ENCODE peak calls at places on chromosomes 1 and 21, in seven cellular contexts. One of them, this sample, is unnamed.

GRCh38 chr1:46492269-46492853 is 2.7 kb downstream of the DMBX1 start:
- DNase-seq in K562: no peak
- DNase-seq in HepG2: no peak
- DNase-seq in SK-N-SH: no peak
- DNase-seq in GM12891: no peak
- DNase-seq in H1: no peak
- DNase-seq in GM12878: no peak
- DNase-seq in this sample: no peak

GRCh38 chr1:158002630-158003408 is 9.4 kb downstream of the KIRREL1 start:
- DNase-seq in K562: no peak
- DNase-seq in HepG2: no peak
- DNase-seq in SK-N-SH: no peak
- DNase-seq in GM12891: no peak
- DNase-seq in H1: no peak
- DNase-seq in GM12878: no peak
- DNase-seq in this sample: no peak

GRCh38 chr1:192442736-192443135 is 125.9 kb downstream of the RGS21 start:
- DNase-seq in K562: no peak
- DNase-seq in HepG2: no peak
- DNase-seq in SK-N-SH: no peak
- DNase-seq in GM12891: no peak
- DNase-seq in H1: no peak
- DNase-seq in GM12878: no peak
- DNase-seq in this sample: no peak

GRCh38 chr1:159177273-159177907 is 6.0 kb downstream of the CADM3 start:
- DNase-seq in K562: peak; percentile 65
- DNase-seq in HepG2: peak; percentile 55
- DNase-seq in SK-N-SH: no peak
- DNase-seq in GM12891: no peak
- DNase-seq in H1: peak; percentile 74
- DNase-seq in GM12878: no peak
- DNase-seq in this sample: no peak

GRCh38 chr1:187157552-187157951 is 328.8 kb downstream of the PLA2G4A start:
- DNase-seq in K562: no peak
- DNase-seq in HepG2: no peak
- DNase-seq in SK-N-SH: no peak
- DNase-seq in GM12891: no peak
- DNase-seq in H1: no peak
- DNase-seq in GM12878: no peak
- DNase-seq in this sample: no peak

GRCh38 chr1:3617806-3618345 is 6.6 kb upstream of the MEGF6 start:
- DNase-seq in K562: no peak
- DNase-seq in HepG2: no peak
- DNase-seq in SK-N-SH: no peak
- DNase-seq in GM12891: no peak
- DNase-seq in H1: no peak
- DNase-seq in GM12878: no peak
- DNase-seq in this sample: no peak

GRCh38 chr21:41583274-41583790 is 75.4 kb upstream of the TMPRSS2 start:
- DNase-seq in K562: no peak
- DNase-seq in HepG2: peak; percentile 75
- DNase-seq in SK-N-SH: no peak
- DNase-seq in GM12891: no peak
- DNase-seq in H1: peak; percentile 45
- DNase-seq in GM12878: no peak
- DNase-seq in this sample: no peak

GRCh38 chr1:179798864-179799516 is 55.9 kb downstream of the FAM163A start:
- DNase-seq in K562: no peak
- DNase-seq in HepG2: no peak
- DNase-seq in SK-N-SH: peak; percentile 38
- DNase-seq in GM12891: no peak
- DNase-seq in H1: no peak
- DNase-seq in GM12878: no peak
- DNase-seq in this sample: no peak

GRCh38 chr1:19208710-19209438 is 1.2 kb downstream of the UBR4 start:
- DNase-seq in K562: no peak
- DNase-seq in HepG2: no peak
- DNase-seq in SK-N-SH: no peak
- DNase-seq in GM12891: no peak
- DNase-seq in H1: no peak
- DNase-seq in GM12878: no peak
- DNase-seq in this sample: no peak

GRCh38 chr21:7953058-7953457 is 2568.3 kb upstream of the TPTE start:
- DNase-seq in K562: no peak
- DNase-seq in HepG2: no peak
- DNase-seq in SK-N-SH: no peak
- DNase-seq in GM12891: no peak
- DNase-seq in H1: no peak
- DNase-seq in GM12878: no peak
- DNase-seq in this sample: no peak

GRCh38 chr21:36263797-36264196 is 56.2 kb upstream of the MORC3 start:
- DNase-seq in K562: no peak
- DNase-seq in HepG2: no peak
- DNase-seq in SK-N-SH: no peak
- DNase-seq in GM12891: no peak
- DNase-seq in H1: no peak
- DNase-seq in GM12878: no peak
- DNase-seq in this sample: no peak

GRCh38 chr1:229117664-229118300 is 153.1 kb upstream of the RAB4A start:
- DNase-seq in K562: no peak
- DNase-seq in HepG2: no peak
- DNase-seq in SK-N-SH: no peak
- DNase-seq in GM12891: no peak
- DNase-seq in H1: no peak
- DNase-seq in GM12878: no peak
- DNase-seq in this sample: no peak

DNA sequence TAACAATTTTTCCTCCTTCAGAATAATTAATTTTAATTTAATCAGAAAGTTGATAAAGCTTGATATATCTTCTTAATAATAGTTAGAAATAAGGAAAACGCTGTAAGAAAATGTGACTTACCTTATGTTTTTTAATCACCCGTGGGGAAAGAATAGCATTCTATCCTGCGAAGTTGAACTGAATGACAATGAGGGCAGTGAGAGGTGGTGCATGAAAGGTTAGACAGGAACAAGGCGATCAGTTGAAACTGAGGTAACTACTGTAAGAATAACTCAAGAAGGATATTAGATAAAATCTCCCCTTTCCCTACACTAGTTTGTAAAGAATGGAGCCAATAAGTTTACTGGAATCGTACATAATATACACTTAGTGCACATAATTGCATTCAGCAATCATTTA is 655.0 kb upstream of the NCAM2 start:
- DNase-seq in K562: no peak
- DNase-seq in HepG2: no peak
- DNase-seq in SK-N-SH: no peak
- DNase-seq in GM12891: no peak
- DNase-seq in H1: no peak
- DNase-seq in GM12878: no peak
- DNase-seq in this sample: no peak
- TF ChIP-seq TAF1 in K562: no peak
- TF ChIP-seq TAF1 in HepG2: no peak
- TF ChIP-seq TAF1 in SK-N-SH: no peak
- TF ChIP-seq TAF1 in GM12891: no peak
- TF ChIP-seq TAF1 in H1: no peak
- TF ChIP-seq TAF1 in GM12878: no peak
- TF ChIP-seq TAF1 in this sample: no peak

GRCh38 chr1:156838972-156839371 is 19.9 kb downstream of the INSRR start:
- DNase-seq in K562: peak; percentile 77
- DNase-seq in HepG2: no peak
- DNase-seq in SK-N-SH: peak; percentile 81
- DNase-seq in GM12891: peak; percentile 60
- DNase-seq in H1: peak; percentile 86
- DNase-seq in GM12878: no peak
- DNase-seq in this sample: no peak
- TF ChIP-seq TAF1 in K562: no peak
- TF ChIP-seq TAF1 in HepG2: no peak
- TF ChIP-seq TAF1 in SK-N-SH: no peak
- TF ChIP-seq TAF1 in GM12891: no peak
- TF ChIP-seq TAF1 in H1: no peak
- TF ChIP-seq TAF1 in GM12878: no peak
- TF ChIP-seq TAF1 in this sample: no peak

GRCh38 chr21:44345495-44345894 is 6.3 kb upstream of the CFAP410 start:
- DNase-seq in K562: no peak
- DNase-seq in HepG2: no peak
- DNase-seq in SK-N-SH: no peak
- DNase-seq in GM12891: no peak
- DNase-seq in H1: no peak
- DNase-seq in GM12878: no peak
- DNase-seq in this sample: no peak
- TF ChIP-seq TAF1 in K562: no peak
- TF ChIP-seq TAF1 in HepG2: no peak
- TF ChIP-seq TAF1 in SK-N-SH: no peak
- TF ChIP-seq TAF1 in GM12891: no peak
- TF ChIP-seq TAF1 in H1: no peak
- TF ChIP-seq TAF1 in GM12878: no peak
- TF ChIP-seq TAF1 in this sample: no peak

GRCh38 chr1:50333595-50333974 is 89.7 kb downstream of the DMRTA2 start:
- DNase-seq in K562: peak; percentile 92
- DNase-seq in HepG2: no peak
- DNase-seq in SK-N-SH: peak; percentile 40
- DNase-seq in GM12891: peak; percentile 79
- DNase-seq in H1: peak; percentile 89
- DNase-seq in GM12878: no peak
- DNase-seq in this sample: peak; percentile 82
- TF ChIP-seq TAF1 in K562: no peak
- TF ChIP-seq TAF1 in HepG2: no peak
- TF ChIP-seq TAF1 in SK-N-SH: no peak
- TF ChIP-seq TAF1 in GM12891: no peak
- TF ChIP-seq TAF1 in H1: no peak
- TF ChIP-seq TAF1 in GM12878: no peak
- TF ChIP-seq TAF1 in this sample: no peak

GRCh38 chr1:61922950-61923480 is 180.7 kb downstream of the PATJ start:
- DNase-seq in K562: no peak
- DNase-seq in HepG2: no peak
- DNase-seq in SK-N-SH: no peak
- DNase-seq in GM12891: no peak
- DNase-seq in H1: no peak
- DNase-seq in GM12878: no peak
- DNase-seq in this sample: no peak
- TF ChIP-seq TAF1 in K562: no peak
- TF ChIP-seq TAF1 in HepG2: no peak
- TF ChIP-seq TAF1 in SK-N-SH: no peak
- TF ChIP-seq TAF1 in GM12891: no peak
- TF ChIP-seq TAF1 in H1: no peak
- TF ChIP-seq TAF1 in GM12878: no peak
- TF ChIP-seq TAF1 in this sample: no peak

DNA sequence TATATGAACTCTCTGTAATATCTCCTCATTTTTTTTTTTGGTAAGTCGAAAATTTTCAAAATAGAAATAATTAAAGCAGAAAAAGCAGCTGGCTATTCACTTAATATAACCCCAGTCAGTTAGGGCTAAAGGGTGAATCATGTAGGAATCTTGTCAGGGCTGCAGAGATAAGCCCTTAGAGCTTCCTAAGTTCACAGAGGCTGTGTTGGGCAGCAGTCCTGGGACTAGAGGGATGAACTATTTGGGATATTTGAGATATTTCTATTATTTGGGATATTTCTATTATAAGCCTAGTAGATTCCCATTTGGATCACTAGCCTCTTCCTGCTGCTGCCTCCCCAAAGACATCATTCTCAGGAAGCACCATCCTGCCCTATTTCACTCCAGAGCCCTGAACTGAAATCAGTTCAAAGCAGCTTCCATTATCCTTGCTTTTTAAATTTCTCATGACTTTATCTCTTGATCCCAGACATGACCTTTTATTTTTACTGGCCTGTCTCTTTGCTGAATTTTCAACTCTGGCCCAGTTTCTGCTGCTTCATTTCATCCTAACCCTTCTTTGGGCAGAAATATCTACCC is 501.3 kb downstream of the NUF2 start:
- DNase-seq in K562: no peak
- DNase-seq in HepG2: no peak
- DNase-seq in SK-N-SH: no peak
- DNase-seq in GM12891: no peak
- DNase-seq in H1: no peak
- DNase-seq in GM12878: no peak
- DNase-seq in this sample: no peak
- TF ChIP-seq TAF1 in K562: no peak
- TF ChIP-seq TAF1 in HepG2: no peak
- TF ChIP-seq TAF1 in SK-N-SH: no peak
- TF ChIP-seq TAF1 in GM12891: no peak
- TF ChIP-seq TAF1 in H1: no peak
- TF ChIP-seq TAF1 in GM12878: no peak
- TF ChIP-seq TAF1 in this sample: no peak

DNA sequence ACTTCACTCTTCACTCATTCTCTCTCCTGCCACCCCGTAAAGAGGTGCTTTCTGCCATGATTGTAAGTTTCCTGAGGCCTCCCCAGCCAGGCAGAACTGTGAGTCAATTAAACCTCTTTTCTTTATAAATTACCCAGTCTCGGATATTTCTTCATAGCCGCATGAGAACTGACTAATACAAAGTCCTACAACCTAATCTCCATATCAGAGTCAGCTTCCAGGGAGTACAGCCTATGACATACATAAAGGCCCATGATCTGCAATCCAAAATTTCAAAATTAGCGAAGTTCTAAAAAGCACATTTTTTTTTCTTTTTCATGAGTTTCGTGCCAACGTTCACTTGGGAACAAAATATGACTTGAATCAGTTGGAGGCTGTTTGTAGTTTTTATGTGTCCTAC is 256.9 kb upstream of the DUSP10 start:
- DNase-seq in K562: no peak
- DNase-seq in HepG2: no peak
- DNase-seq in SK-N-SH: no peak
- DNase-seq in GM12891: no peak
- DNase-seq in H1: no peak
- DNase-seq in GM12878: no peak
- DNase-seq in this sample: no peak
- TF ChIP-seq TAF1 in K562: no peak
- TF ChIP-seq TAF1 in HepG2: no peak
- TF ChIP-seq TAF1 in SK-N-SH: no peak
- TF ChIP-seq TAF1 in GM12891: no peak
- TF ChIP-seq TAF1 in H1: no peak
- TF ChIP-seq TAF1 in GM12878: no peak
- TF ChIP-seq TAF1 in this sample: no peak

GRCh38 chr1:31510853-31511789 is 65.2 kb upstream of the TINAGL1 start:
- DNase-seq in K562: no peak
- DNase-seq in HepG2: peak; percentile 52
- DNase-seq in SK-N-SH: no peak
- DNase-seq in GM12891: no peak
- DNase-seq in H1: no peak
- DNase-seq in GM12878: no peak
- DNase-seq in this sample: no peak
- TF ChIP-seq TAF1 in K562: no peak
- TF ChIP-seq TAF1 in HepG2: no peak
- TF ChIP-seq TAF1 in SK-N-SH: no peak
- TF ChIP-seq TAF1 in GM12891: no peak
- TF ChIP-seq TAF1 in H1: no peak
- TF ChIP-seq TAF1 in GM12878: no peak
- TF ChIP-seq TAF1 in this sample: no peak

DNA sequence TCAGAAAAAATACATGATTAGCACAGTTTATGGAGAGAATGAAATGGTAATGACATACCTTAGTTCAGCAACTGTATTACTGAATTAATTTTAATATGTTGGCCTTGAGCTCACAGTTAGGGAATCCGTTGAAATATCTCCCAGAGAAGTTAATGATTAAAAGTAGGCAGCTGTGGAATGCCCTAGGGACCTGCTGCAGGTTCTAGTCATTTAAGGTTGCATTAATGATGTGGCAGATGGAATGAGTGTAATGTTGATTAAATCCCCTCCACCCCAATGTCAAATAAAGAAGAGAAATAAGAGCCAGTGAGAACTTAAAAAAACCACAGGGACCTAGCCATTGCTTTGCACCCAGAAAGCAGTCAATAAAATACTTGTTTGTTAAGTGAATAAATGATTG is 40.3 kb upstream of the TRIM45 start:
- DNase-seq in K562: no peak
- DNase-seq in HepG2: peak; percentile 14
- DNase-seq in SK-N-SH: no peak
- DNase-seq in GM12891: no peak
- DNase-seq in H1: no peak
- DNase-seq in GM12878: no peak
- DNase-seq in this sample: no peak
- TF ChIP-seq TAF1 in K562: no peak
- TF ChIP-seq TAF1 in HepG2: no peak
- TF ChIP-seq TAF1 in SK-N-SH: no peak
- TF ChIP-seq TAF1 in GM12891: no peak
- TF ChIP-seq TAF1 in H1: no peak
- TF ChIP-seq TAF1 in GM12878: no peak
- TF ChIP-seq TAF1 in this sample: no peak

This sample was measured in GM12892.